ENCODE peak calls at places on chromosomes 4 and X, in six cellular contexts. T, D, U, M, I and E are unnamed samples.

GRCh38 chrX:156003486-156004185 is 6.1 kb downstream of the IL9R start:
- ATAC-seq in I (no peak), T (no peak), M (no peak), D (no peak), U (no peak), E (no peak)

GRCh38 chr4:5809216-5809776 is 83.6 kb downstream of the CRMP1 start:
- ATAC-seq in M (no peak), U (no peak), I (no peak), D (no peak), T (no peak), E (no peak)

GRCh38 chr4:83214079-83214478 is 70.5 kb downstream of the COQ2 start:
- ATAC-seq in T (no peak), D (no peak), M (no peak), I (no peak), U (no peak), E (no peak)

GRCh38 chr4:105280338-105280809 is 133.7 kb downstream of the TET2 start:
- ATAC-seq in I (no peak), U (no peak), T (no peak), M (no peak), D (peak), E (peak)

GRCh38 chrX:24023972-24024664 is 2.9 kb downstream of the KLHL15 start:
- ATAC-seq in I (peak), M (no peak), T (no peak), U (no peak), D (no peak), E (no peak)

GRCh38 chr4:71304289-71304850 is 34.5 kb upstream of the SLC4A4 start:
- ATAC-seq in I (no peak), T (no peak), U (no peak), D (no peak), M (no peak), E (no peak)

GRCh38 chrX:130393451-130394074 is 8.1 kb upstream of the GPR119 start:
- ATAC-seq in T (no peak), I (no peak), U (no peak), D (no peak), M (no peak), E (no peak)

GRCh38 chrX:124346877-124347241 is 496 bp downstream of the SH2D1A start:
- ATAC-seq in U (no peak), I (no peak), M (no peak), T (no peak), D (peak), E (no peak)

GRCh38 chr4:121376541-121376940 is 4.3 kb downstream of the QRFPR start:
- ATAC-seq in M (peak), U (no peak), I (no peak), T (no peak), D (no peak), E (no peak)

GRCh38 chr4:8192748-8193738 is 6.0 kb upstream of the SH3TC1 start:
- ATAC-seq in I (peak), T (peak), D (peak), U (peak), M (peak), E (no peak)

GRCh38 chr4:169802871-169803270 is 45.1 kb upstream of the HPF1 start:
- ATAC-seq in U (no peak), T (no peak), D (no peak), I (no peak), M (no peak), E (no peak)

GRCh38 chr4:38090450-38091246 is 130.4 kb downstream of the PTTG2 start:
- ATAC-seq in I (no peak), U (no peak), M (no peak), T (no peak), D (peak), E (no peak)

GRCh38 chr4:77092832-77093800 is 17.3 kb upstream of the CCNI start:
- ATAC-seq in D (no peak), M (no peak), U (no peak), T (no peak), I (no peak), E (no peak)

GRCh38 chrX:129980043-129980442 is 2.4 kb upstream of the BCORL1 start:
- ATAC-seq in U (no peak), T (no peak), I (no peak), D (no peak), M (no peak), E (no peak)